ENCODE peak calls at places on chromosomes 11 and 22, in six cellular contexts. P is PC-3, N is mammary epithelial cell, Y is GM23338, Z is fibroblast of lung, A is PC-9. J is an unnamed sample.

GRCh38 chr11:90639687-90640086 is 416.8 kb upstream of the CHORDC1 start:
- DNase-seq in P (peak), N (peak), Y (peak), Z (peak), A (no peak), J (no peak)

GRCh38 chr22:45284705-45285305 is at the start of gene UPK3A:
- DNase-seq in P (peak), N (peak), Y (peak), Z (no peak), A (peak), J (no peak)

GRCh38 chr11:73752903-73753302 is 8.0 kb downstream of the RAB6A start:
- DNase-seq in P (no peak), N (no peak), Y (peak), Z (no peak), A (no peak), J (no peak)

GRCh38 chr11:47607380-47607779 is 13.2 kb upstream of the C1QTNF4 start:
- DNase-seq in P (no peak), N (peak), Y (no peak), Z (peak), A (no peak), J (peak)

GRCh38 chr11:111417766-111418435 is 38.8 kb upstream of the POU2AF1 start:
- DNase-seq in P (no peak), N (peak), Y (no peak), Z (peak), A (no peak), J (peak)

GRCh38 chr22:41600976-41601375 is 11.3 kb upstream of the PMM1 start:
- DNase-seq in P (no peak), N (no peak), Y (no peak), Z (no peak), A (no peak), J (no peak)

GRCh38 chr11:76745059-76745376 is 38.1 kb upstream of the TSKU start:
- DNase-seq in P (no peak), N (no peak), Y (no peak), Z (no peak), A (no peak), J (no peak)

GRCh38 chr11:74689666-74690065 is 41.6 kb downstream of the CHRDL2 start:
- DNase-seq in P (peak), N (peak), Y (no peak), Z (peak), A (no peak), J (peak)

GRCh38 chr11:20015101-20015500 is 145.2 kb downstream of the DBX1 start:
- DNase-seq in P (no peak), N (no peak), Y (no peak), Z (no peak), A (no peak), J (no peak)

GRCh38 chr11:103668859-103669258 is 367.6 kb upstream of the DDI1 start:
- DNase-seq in P (no peak), N (no peak), Y (no peak), Z (no peak), A (no peak), J (no peak)

GRCh38 chr11:119108857-119109221 is 1.7 kb downstream of the C2CD2L start:
- DNase-seq in P (no peak), N (no peak), Y (no peak), Z (no peak), A (no peak), J (no peak)

GRCh38 chr11:30454108-30454507 is 131.2 kb downstream of the ARL14EP start:
- DNase-seq in P (no peak), N (no peak), Y (no peak), Z (no peak), A (no peak), J (no peak)

GRCh38 chr22:21902296-21903087 is 35.0 kb upstream of the MAPK1 start:
- DNase-seq in P (no peak), N (no peak), Y (no peak), Z (no peak), A (no peak), J (no peak)

GRCh38 chr22:35212020-35212419 is 45.3 kb upstream of the HMGXB4 start:
- DNase-seq in P (peak), N (peak), Y (no peak), Z (no peak), A (peak), J (peak)

GRCh38 chr11:15159085-15159484 is 44.4 kb downstream of the INSC start:
- DNase-seq in P (peak), N (peak), Y (peak), Z (peak), A (no peak), J (no peak)

GRCh38 chr11:33945481-33946268 is 53.8 kb upstream of the LMO2 start:
- DNase-seq in P (no peak), N (no peak), Y (no peak), Z (no peak), A (no peak), J (no peak)

GRCh38 chr11:61141601-61142028 is 19.6 kb downstream of the VPS37C start:
- DNase-seq in P (no peak), N (no peak), Y (peak), Z (no peak), A (peak), J (no peak)

GRCh38 chr11:93655581-93656255 is 5.8 kb upstream of the CEP295 start:
- DNase-seq in P (peak), N (no peak), Y (no peak), Z (no peak), A (no peak), J (no peak)

GRCh38 chr11:128915148-128915519 is 24.0 kb downstream of the KCNJ5 start:
- DNase-seq in P (no peak), N (no peak), Y (no peak), Z (no peak), A (no peak), J (no peak)

GRCh38 chr11:46246514-46246913 is 30.9 kb upstream of the CREB3L1 start:
- DNase-seq in P (no peak), N (no peak), Y (no peak), Z (peak), A (no peak), J (peak)

GRCh38 chr11:46247664-46248063 is 29.8 kb upstream of the CREB3L1 start:
- DNase-seq in P (peak), N (peak), Y (peak), Z (peak), A (peak), J (no peak)

GRCh38 chr11:46249103-46249942 is 28.1 kb upstream of the CREB3L1 start:
- DNase-seq in P (no peak), N (no peak), Y (no peak), Z (peak), A (no peak), J (peak)

GRCh38 chr11:46248270-46249102 is 29.0 kb upstream of the CREB3L1 start:
- DNase-seq in P (peak), N (peak), Y (peak), Z (peak), A (peak), J (peak)

GRCh38 chr11:46247090-46247489 is 30.4 kb upstream of the CREB3L1 start:
- DNase-seq in P (peak), N (peak), Y (no peak), Z (peak), A (no peak), J (peak)
- TF ChIP-seq EZH2 in P (no peak), N (no peak), Y (no peak), Z (no peak), A (no peak), J (no peak)

GRCh38 chr11:96203567-96204365 is 139.2 kb downstream of the MAML2 start:
- DNase-seq in P (no peak), N (no peak), Y (no peak), Z (no peak), A (no peak), J (peak)

GRCh38 chr11:96204366-96204659 is 138.7 kb downstream of the MAML2 start:
- DNase-seq in P (no peak), N (no peak), Y (no peak), Z (peak), A (no peak), J (no peak)

GRCh38 chr11:96207459-96208449 is 135.2 kb downstream of the MAML2 start:
- DNase-seq in P (peak), N (peak), Y (no peak), Z (no peak), A (no peak), J (no peak)

GRCh38 chr11:96205460-96205809 is 137.6 kb downstream of the MAML2 start:
- DNase-seq in P (no peak), N (no peak), Y (no peak), Z (no peak), A (no peak), J (no peak)

DNA sequence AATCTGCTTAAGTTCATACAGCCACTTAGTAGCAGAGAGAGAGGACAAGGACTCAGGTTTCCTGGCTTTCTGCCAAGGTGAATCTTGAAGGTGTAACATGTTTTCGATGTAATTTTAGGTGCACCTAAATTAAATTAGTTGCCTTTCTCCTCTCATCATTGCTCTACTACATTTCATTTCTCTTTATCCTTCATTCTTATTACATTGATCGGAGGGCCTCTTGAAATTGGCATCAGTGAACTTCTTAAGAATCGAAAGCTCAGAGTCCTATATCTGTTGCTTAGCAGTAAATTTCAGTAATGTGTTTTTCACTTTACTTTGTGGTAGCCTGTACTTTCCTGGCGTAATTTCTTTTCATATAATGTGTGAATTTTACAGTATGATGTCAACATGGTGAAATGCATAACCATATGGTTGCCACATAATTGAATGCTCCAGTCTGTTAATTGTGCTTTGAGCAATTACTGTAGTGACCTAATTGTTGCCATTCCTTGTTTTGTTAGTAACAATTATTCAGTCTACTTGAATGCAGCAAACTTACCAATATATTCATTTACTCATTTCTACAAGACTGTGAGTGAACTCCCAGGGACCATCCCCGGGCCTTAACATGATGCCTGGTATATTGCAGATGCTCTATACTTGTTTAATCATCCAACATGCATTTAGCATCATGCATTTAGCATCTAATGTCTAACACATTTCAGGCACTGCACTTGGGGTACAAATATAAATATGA is 138.1 kb downstream of the MAML2 start:
- DNase-seq in P (no peak), N (no peak), Y (no peak), Z (no peak), A (no peak), J (no peak)
- H2AFZ ChIP-seq in P (no peak), N (no peak), Y (no peak), Z (no peak), A (no peak), J (no peak)

GRCh38 chr22:50728523-50728931 is 9.5 kb upstream of the ACR start:
- DNase-seq in P (no peak), N (no peak), Y (no peak), Z (no peak), A (no peak), J (no peak)
- TF ChIP-seq CTCF in P (no peak), N (no peak), Y (no peak), Z (no peak), A (no peak), J (no peak)

DNA sequence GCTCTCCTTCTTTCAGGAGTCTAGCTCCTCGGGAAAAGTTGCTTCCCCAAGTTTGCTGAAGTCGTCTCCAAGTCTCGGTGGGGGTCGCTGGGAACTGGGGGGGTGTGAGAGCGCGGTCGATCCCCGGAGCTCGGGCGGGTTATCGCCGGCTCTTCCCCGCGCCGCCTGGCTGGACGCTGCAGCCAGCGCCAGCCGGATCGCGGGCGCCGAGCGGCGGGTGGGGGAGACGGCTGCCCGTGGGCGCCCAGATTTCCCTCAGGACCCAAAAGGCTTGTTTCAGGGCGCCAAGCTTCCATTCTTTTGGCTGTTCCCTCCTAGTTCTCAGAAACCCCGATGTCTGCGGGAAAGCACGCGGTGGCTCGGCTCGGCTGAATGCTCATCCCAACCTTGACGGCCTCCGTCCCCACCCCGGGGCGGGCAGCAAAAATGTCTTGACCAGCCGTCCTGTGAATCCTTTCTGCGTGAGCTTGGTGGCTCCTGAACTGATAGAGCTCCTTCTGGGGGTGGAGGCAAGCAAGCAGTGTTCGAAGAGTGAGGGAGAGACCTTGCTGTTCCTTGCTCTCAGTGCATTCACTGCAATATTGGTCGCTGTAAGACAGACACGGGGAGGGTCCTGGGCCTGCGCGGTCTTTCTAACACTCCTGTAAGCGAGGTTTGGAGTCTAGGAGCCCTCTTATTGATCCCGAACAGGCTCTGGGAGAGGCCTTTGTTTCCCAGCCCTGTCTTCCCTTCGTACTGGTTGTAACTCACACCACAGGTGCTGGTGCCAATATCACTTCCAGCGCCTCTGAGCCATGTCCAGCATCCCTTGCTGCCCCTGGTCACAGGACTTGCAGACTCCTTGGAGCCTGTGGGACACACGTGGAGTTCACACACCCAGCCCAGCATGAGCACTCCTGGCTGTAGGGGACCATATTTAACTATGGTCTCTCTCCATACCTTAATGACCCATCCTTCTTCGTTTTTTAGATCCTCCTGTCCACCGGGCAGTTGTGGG is 1.8 kb downstream of the ZBTB16 start:
- DNase-seq in P (no peak), N (no peak), Y (peak), Z (peak), A (no peak), J (no peak)
- TF ChIP-seq EZH2 in P (peak), N (peak), Y (peak), Z (peak), A (no peak), J (no peak)

GRCh38 chr11:9002920-9003572 is 755 bp downstream of the NRIP3 start:
- DNase-seq in P (no peak), N (no peak), Y (peak), Z (no peak), A (no peak), J (no peak)

GRCh38 chr11:9004310-9004945 is 627 bp upstream of the NRIP3 start:
- DNase-seq in P (no peak), N (no peak), Y (peak), Z (no peak), A (no peak), J (no peak)

GRCh38 chr11:9003573-9004309 is at the start of gene NRIP3:
- DNase-seq in P (no peak), N (peak), Y (peak), Z (peak), A (peak), J (peak)

GRCh38 chr11:9001736-9002135 is 2.1 kb downstream of the NRIP3 start:
- DNase-seq in P (peak), N (peak), Y (no peak), Z (peak), A (no peak), J (peak)

DNA sequence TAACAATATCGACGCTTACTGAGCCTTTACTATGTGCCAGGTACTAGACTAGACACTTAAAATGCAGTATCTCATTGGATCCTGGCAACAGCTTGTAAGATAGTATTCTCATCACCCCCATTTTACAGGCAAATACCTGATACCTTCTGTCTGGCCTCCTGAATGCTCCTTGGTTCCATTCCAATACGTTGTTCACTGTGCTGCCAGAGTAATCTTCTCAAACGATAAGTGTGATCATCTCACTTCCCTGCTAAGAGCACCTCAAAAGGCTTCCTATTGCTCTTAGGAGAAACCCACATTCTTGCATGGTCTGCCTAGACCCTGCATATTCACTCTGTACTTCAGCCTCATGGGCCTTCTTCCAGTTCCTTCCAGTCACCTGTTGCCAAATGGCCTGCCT is 1.3 kb upstream of the NRIP3 start:
- DNase-seq in P (no peak), N (no peak), Y (no peak), Z (no peak), A (no peak), J (no peak)
- H2AFZ ChIP-seq in P (no peak), N (no peak), Y (peak), Z (no peak), A (no peak), J (no peak)

DNA sequence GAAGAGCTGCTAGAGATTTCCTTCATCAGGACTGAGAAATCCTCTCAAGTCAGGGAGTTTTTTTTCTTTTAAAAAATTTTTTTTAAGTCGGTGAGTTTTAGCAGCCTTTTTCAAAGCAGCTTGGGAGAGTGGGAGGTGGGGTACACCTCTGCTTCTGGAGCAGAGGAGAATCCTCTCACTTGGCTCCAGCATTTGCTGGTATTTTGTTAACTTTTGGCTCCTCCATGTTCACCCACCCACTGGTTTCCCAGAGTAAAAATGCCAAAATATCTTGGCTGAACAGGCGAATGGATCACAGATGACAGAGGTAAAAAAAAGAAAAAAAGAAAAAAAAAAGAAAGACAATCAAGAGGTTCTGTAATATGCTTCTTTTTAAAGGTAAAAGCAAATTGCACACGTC is 68.0 kb downstream of the GAB2 start:
- DNase-seq in P (no peak), N (no peak), Y (no peak), Z (peak), A (no peak), J (peak)
- TF ChIP-seq CTCF in P (no peak), N (no peak), Y (no peak), Z (no peak), A (no peak), J (no peak)

GRCh38 chr22:43411981-43412807 is at the start of gene MPPED1:
- DNase-seq in P (no peak), N (no peak), Y (peak), Z (no peak), A (no peak), J (no peak)
- TF ChIP-seq EZH2 in P (peak), N (peak), Y (peak), Z (peak), A (no peak), J (peak)